ENCODE peak calls at places on chromosomes 1 and 21, in seven cellular contexts. R is tibial nerve; I is neuronal stem cell; Q is body of pancreas; U is K562; B is pancreas; N is CD8-positive, alpha-beta T cell. T is an unnamed sample.

GRCh38 chr1:153260980-153261792 is 1.7 kb downstream of the LORICRIN start:
- DNase-seq in N (peak; percentile 19), Q (peak; percentile 19), R (no peak), I (peak; percentile 46), B (peak; percentile 10), U (peak; percentile 12), T (peak; percentile 22)

GRCh38 chr1:8155528-8156186 is 129.5 kb upstream of the ERRFI1 start:
- DNase-seq in I (peak; percentile 38), U (no peak), N (no peak), Q (no peak), B (no peak), R (no peak), T (no peak)

GRCh38 chr21:43825936-43826622 is 36.7 kb downstream of the RRP1 start:
- DNase-seq in I (no peak), B (no peak), Q (no peak), N (no peak), R (no peak), U (no peak), T (no peak)

GRCh38 chr1:26288311-26288941 is 8.5 kb downstream of the SH3BGRL3 start:
- DNase-seq in I (no peak), R (no peak), B (no peak), N (peak; percentile 71), U (peak; percentile 65), Q (no peak), T (peak; percentile 83)

GRCh38 chr1:232096751-232097150 is 470.2 kb downstream of the DISC1 start:
- DNase-seq in N (no peak), U (no peak), I (no peak), B (no peak), R (no peak), Q (no peak), T (no peak)

GRCh38 chr1:214067853-214068703 is 80.3 kb downstream of the PROX1 start:
- DNase-seq in N (no peak), B (no peak), R (no peak), Q (no peak), I (no peak), U (no peak), T (no peak)

GRCh38 chr21:28402616-28402989 is 590.1 kb downstream of the LTN1 start:
- DNase-seq in I (no peak), N (no peak), U (no peak), R (no peak), B (no peak), Q (no peak), T (no peak)

GRCh38 chr1:158930504-158930903 is 848 bp upstream of the PYHIN1 start:
- DNase-seq in B (no peak), R (no peak), U (no peak), N (peak; percentile 64), Q (no peak), I (no peak), T (peak; percentile 59)

GRCh38 chr1:178011101-178011828 is 41.4 kb upstream of the SEC16B start:
- DNase-seq in B (no peak), R (no peak), I (no peak), N (no peak), U (no peak), Q (no peak), T (no peak)

GRCh38 chr1:29247044-29247443 is 10.7 kb downstream of the PTPRU start:
- DNase-seq in R (no peak), U (no peak), N (no peak), I (no peak), B (no peak), Q (no peak), T (no peak)

GRCh38 chr1:153217212-153217611 is at the start of gene PRR9:
- DNase-seq in R (no peak), U (no peak), I (no peak), Q (no peak), B (no peak), N (no peak), T (no peak)

GRCh38 chr1:198577444-198577843 is 37.0 kb upstream of the ATP6V1G3 start:
- DNase-seq in N (no peak), I (no peak), B (no peak), R (no peak), U (no peak), Q (no peak), T (no peak)

GRCh38 chr1:154863702-154864174 is 6.3 kb downstream of the KCNN3 start:
- DNase-seq in Q (no peak), N (no peak), U (peak; percentile 77), R (no peak), I (no peak), B (peak; percentile 31), T (peak; percentile 19)

GRCh38 chr1:178060789-178061556 is 32.9 kb upstream of the RASAL2 start:
- DNase-seq in N (no peak), R (no peak), B (peak; percentile 58), Q (peak; percentile 70), U (no peak), I (no peak), T (no peak)

GRCh38 chr1:227343727-227344551 is 25.6 kb upstream of the CDC42BPA start:
- DNase-seq in R (no peak), I (no peak), Q (no peak), B (no peak), U (no peak), N (no peak), T (no peak)
- H3K4me3 ChIP-seq in R (no peak overlapping the region), I (no peak overlapping the region), Q (no peak overlapping the region), B (no peak overlapping the region), U (no peak overlapping the region), N (no peak overlapping the region), T (no peak overlapping the region)

GRCh38 chr1:2273401-2274090 is 45.4 kb downstream of the SKI start:
- DNase-seq in I (no peak), U (no peak), Q (no peak), B (no peak), R (no peak), N (no peak), T (no peak)

GRCh38 chr1:2270260-2271100 is 42.4 kb downstream of the SKI start:
- DNase-seq in B (no peak), U (no peak), N (no peak), Q (no peak), R (no peak), I (peak; percentile 83), T (no peak)

GRCh38 chr1:2271134-2271785 is 43.1 kb downstream of the SKI start:
- DNase-seq in N (no peak), B (no peak), Q (no peak), R (no peak), I (peak; percentile 89), U (no peak), T (no peak)

GRCh38 chr1:2272686-2273400 is 44.7 kb downstream of the SKI start:
- DNase-seq in N (no peak), U (peak; percentile 67), Q (no peak), I (no peak), B (no peak), R (no peak), T (no peak)

GRCh38 chr1:2271841-2272655 is 43.9 kb downstream of the SKI start:
- DNase-seq in U (peak; percentile 55), I (peak; percentile 87), Q (no peak), B (no peak), R (no peak), N (no peak), T (no peak)
- H3K4me1 ChIP-seq in U (peaks cover 27% of the 10 kb centered on the region), I (peaks cover 60% of the 10 kb centered on the region), Q (peaks cover 46% of the 10 kb centered on the region), B (peaks cover 3% of the 10 kb centered on the region), R (peaks cover 84% of the 10 kb centered on the region), N (peaks cover 92% of the 10 kb centered on the region), T (peaks cover 97% of the 10 kb centered on the region)

GRCh38 chr1:208176654-208177053 is 67.5 kb downstream of the PLXNA2 start:
- DNase-seq in N (no peak), Q (no peak), B (no peak), I (no peak), U (no peak), R (no peak), T (no peak)
- H3K27ac ChIP-seq in N (no peak overlapping the region), Q (no peak overlapping the region), B (no peak overlapping the region), I (no peak overlapping the region), U (no peak overlapping the region), R (no peak overlapping the region), T (no peak overlapping the region)

GRCh38 chr21:37965088-37965805 is 49.0 kb upstream of the KCNJ6 start:
- DNase-seq in R (no peak), I (no peak), Q (no peak), B (no peak), N (no peak), U (no peak), T (no peak)
- H3K4me3 ChIP-seq in R (no peak overlapping the region), I (no peak overlapping the region), Q (no peak overlapping the region), B (no peak overlapping the region), N (no peak overlapping the region), U (no peak overlapping the region), T (no peak overlapping the region)

GRCh38 chr1:226654508-226655124 is 84.5 kb downstream of the ITPKB start:
- DNase-seq in B (no peak), Q (no peak), R (no peak), I (no peak), N (no peak), U (no peak), T (no peak)
- H3K4me1 ChIP-seq in B (peaks cover 43% of the 10 kb centered on the region), Q (peaks cover 53% of the 10 kb centered on the region), R (peaks cover 56% of the 10 kb centered on the region), I (peaks cover 59% of the 10 kb centered on the region), N (peaks cover 13% of the 10 kb centered on the region), U (no peaks in the 10 kb centered on the region), T (no peaks in the 10 kb centered on the region)

DNA sequence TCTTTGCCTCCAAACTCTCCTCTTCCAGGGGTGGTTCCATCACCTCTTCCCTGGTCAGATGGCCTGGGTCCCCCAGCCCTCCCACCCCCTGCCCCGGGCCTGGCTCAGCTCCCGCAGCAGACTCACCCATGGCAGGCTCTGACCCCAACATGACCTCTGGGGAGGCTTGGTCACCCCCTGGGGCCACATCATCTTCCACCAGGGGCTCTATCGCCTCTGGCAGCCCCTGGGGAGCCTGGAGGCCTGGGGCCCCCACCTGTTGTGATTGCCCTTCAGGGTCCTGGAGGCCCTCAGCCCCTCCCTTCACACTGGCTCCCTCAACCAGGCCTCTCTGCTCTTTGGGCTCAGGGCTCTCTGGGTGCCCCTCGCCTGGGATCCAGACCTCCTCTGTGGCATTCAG is 6.4 kb downstream of the NES start:
- DNase-seq in Q (no peak), N (no peak), I (no peak), R (no peak), B (no peak), U (peak; percentile 57), T (no peak)
- H3K27ac ChIP-seq in Q (no peak overlapping the region), N (no peak overlapping the region), I (peak overlapping the region; percentile 61), R (peak overlapping the region; percentile 84), B (no peak overlapping the region), U (no peak overlapping the region), T (no peak overlapping the region)

GRCh38 chr1:9822490-9822889 is 1.3 kb downstream of the CLSTN1 start:
- DNase-seq in B (no peak), Q (no peak), N (no peak), R (no peak), U (no peak), I (no peak), T (no peak)

GRCh38 chr1:9824702-9825089 is 931 bp upstream of the CLSTN1 start:
- DNase-seq in R (no peak), U (no peak), B (no peak), N (no peak), Q (no peak), I (no peak), T (no peak)

GRCh38 chr1:9823943-9824701 is at the start of gene CLSTN1:
- DNase-seq in B (peak; percentile 87), R (peak; percentile 78), N (peak; percentile 89), U (peak; percentile 99), Q (peak; percentile 88), I (peak; percentile 93), T (peak; percentile 85)

GRCh38 chr1:9822897-9823692 is 670 bp downstream of the CLSTN1 start:
- DNase-seq in Q (no peak), U (peak; percentile 62), N (peak; percentile 23), B (peak; percentile 32), I (no peak), R (no peak), T (peak; percentile 9)

GRCh38 chr1:9823693-9823942 is 147 bp downstream of the CLSTN1 start:
- DNase-seq in R (no peak), B (no peak), I (no peak), Q (no peak), U (no peak), N (no peak), T (no peak)
- H3K4me3 ChIP-seq in R (peak overlapping the region; percentile 91), B (peak overlapping the region; percentile 94), I (peak overlapping the region; percentile 95), Q (peak overlapping the region; percentile 76), U (peak overlapping the region; percentile 62), N (no peak overlapping the region), T (no peak overlapping the region)

T was measured in CD4-positive, alpha-beta memory T cell.